ENCODE peak calls at places on chromosome X, in five cellular contexts. J is NB4, R is A549, N is WERI-Rb-1, F is fibroblast of lung. I is an unnamed sample.

GRCh38 chrX:52138830-52139544 is 45.7 kb upstream of the MAGED4 start:
- DNase-seq in J (no peak), R (no peak), N (no peak), F (no peak), I (no peak)

GRCh38 chrX:134533352-134533751 is 73.4 kb downstream of the HPRT1 start:
- DNase-seq in J (no peak), R (no peak), N (no peak), F (no peak), I (no peak)

GRCh38 chrX:107207089-107207488 is 678 bp downstream of the DNAAF6 start:
- DNase-seq in J (no peak), R (no peak), N (no peak), F (no peak), I (no peak)

GRCh38 chrX:114611018-114611619 is 27.2 kb downstream of the HTR2C start:
- DNase-seq in J (peak), R (peak), N (peak), F (peak), I (peak)

GRCh38 chrX:130741584-130741983 is 161.4 kb downstream of the ENOX2 start:
- DNase-seq in J (no peak), R (no peak), N (no peak), F (no peak), I (no peak)

GRCh38 chrX:119690921-119691716 is 1.8 kb downstream of the SEPTIN6 start:
- DNase-seq in J (peak), R (no peak), N (no peak), F (peak), I (peak)

GRCh38 chrX:140661657-140662056 is 47.9 kb upstream of the LINC00632 start:
- DNase-seq in J (no peak), R (no peak), N (no peak), F (peak), I (no peak)

GRCh38 chrX:43560247-43560946 is 95.7 kb upstream of the MAOA start:
- DNase-seq in J (no peak), R (no peak), N (peak), F (no peak), I (no peak)

GRCh38 chrX:102934624-102935023 is 2.4 kb upstream of the RAB40AL start:
- DNase-seq in J (peak), R (peak), N (peak), F (peak), I (peak)

GRCh38 chrX:69093960-69094935 is 71.0 kb downstream of the PJA1 start:
- DNase-seq in J (peak), R (peak), N (peak), F (peak), I (peak)

GRCh38 chrX:31547816-31548215 is 476.0 kb upstream of the FTHL17 start:
- DNase-seq in J (no peak), R (no peak), N (no peak), F (no peak), I (no peak)

GRCh38 chrX:10079155-10079711 is 77.5 kb upstream of the CLCN4 start:
- DNase-seq in J (no peak), R (no peak), N (no peak), F (peak), I (no peak)

GRCh38 chrX:13250831-13251612 is 68.8 kb downstream of the ATXN3L start:
- DNase-seq in J (peak), R (no peak), N (no peak), F (peak), I (no peak)

GRCh38 chrX:133555796-133556458 is 140.6 kb upstream of the GPC4 start:
- DNase-seq in J (peak), R (no peak), N (no peak), F (no peak), I (no peak)

GRCh38 chrX:154546354-154547244 is at the start of gene G6PD:
- DNase-seq in J (peak), R (peak), N (peak), F (peak), I (peak)

GRCh38 chrX:136246201-136246600 is 5.0 kb downstream of the MAP7D3 start:
- DNase-seq in J (no peak), R (no peak), N (no peak), F (no peak), I (no peak)

GRCh38 chrX:22742174-22742573 is 257.6 kb upstream of the DDX53 start:
- DNase-seq in J (no peak), R (no peak), N (no peak), F (peak), I (no peak)

GRCh38 chrX:129145382-129145781 is 377.9 kb downstream of the SMARCA1 start:
- DNase-seq in J (no peak), R (no peak), N (no peak), F (no peak), I (no peak)

GRCh38 chrX:63661676-63662075 is 123.3 kb downstream of the ARHGEF9 start:
- DNase-seq in J (no peak), R (no peak), N (no peak), F (peak), I (no peak)

GRCh38 chrX:77431227-77431626 is 16.0 kb upstream of the FGF16 start:
- DNase-seq in J (peak), R (no peak), N (peak), F (peak), I (peak)

GRCh38 chrX:136847874-136848273 is 32.7 kb downstream of the RBMX start:
- DNase-seq in J (no peak), R (no peak), N (no peak), F (peak), I (no peak)

GRCh38 chrX:82081027-82081426 is 879.1 kb downstream of the SH3BGRL start:
- DNase-seq in J (peak), R (no peak), N (no peak), F (no peak), I (no peak)
- TF ChIP-seq CTCF in J (no peak), R (no peak), N (peak), F (no peak), I (no peak)

DNA sequence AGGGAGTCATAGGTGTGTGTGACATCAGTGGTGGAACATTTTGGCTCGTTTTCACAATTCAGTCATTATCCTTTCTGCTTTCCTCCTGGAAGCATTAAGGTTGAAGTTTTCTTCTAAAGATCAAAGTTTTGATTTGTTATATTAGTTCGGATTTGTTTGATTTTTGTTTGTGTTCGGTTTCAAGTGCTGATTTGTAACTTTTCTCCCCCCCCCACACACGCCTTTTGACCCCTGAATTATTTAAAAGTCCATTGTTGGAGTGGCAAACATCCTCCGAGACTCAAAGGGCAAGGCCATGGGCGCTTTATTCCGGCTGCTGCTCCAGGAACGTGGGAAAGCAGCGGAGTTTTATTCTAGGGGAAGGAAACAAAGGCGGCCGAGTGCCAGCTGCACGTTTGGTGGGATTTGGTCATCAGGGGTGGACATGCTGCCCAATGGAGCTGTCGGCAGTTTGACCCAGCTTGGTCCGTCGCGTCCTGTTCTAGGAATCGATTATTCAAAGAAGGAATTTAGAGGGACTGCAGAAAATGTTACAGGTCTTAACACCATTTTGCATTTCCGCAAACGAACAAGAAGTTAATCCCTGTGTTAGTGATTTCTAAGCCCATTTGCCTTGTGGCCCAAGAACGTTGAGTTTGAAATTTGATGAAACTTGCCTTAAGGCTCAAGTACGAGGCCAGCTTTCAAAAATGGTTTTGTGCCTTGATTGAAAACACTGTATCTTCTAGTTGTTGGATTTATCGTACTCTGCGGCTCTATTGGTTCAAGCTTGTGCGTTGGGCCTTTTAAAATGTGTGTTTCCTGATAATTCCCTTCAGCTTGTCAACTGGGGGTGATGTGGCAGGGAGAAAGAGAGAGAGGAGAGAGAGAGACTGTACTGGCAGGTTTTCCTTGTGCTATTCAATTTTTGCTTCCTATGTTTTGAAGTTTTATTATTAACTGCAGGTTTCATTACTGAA is 567 bp upstream of the ZNF41 start:
- DNase-seq in J (no peak), R (no peak), N (peak), F (peak), I (no peak)
- H3K4me3 ChIP-seq in J (peak), R (peak), N (peak), F (peak), I (peak)

DNA sequence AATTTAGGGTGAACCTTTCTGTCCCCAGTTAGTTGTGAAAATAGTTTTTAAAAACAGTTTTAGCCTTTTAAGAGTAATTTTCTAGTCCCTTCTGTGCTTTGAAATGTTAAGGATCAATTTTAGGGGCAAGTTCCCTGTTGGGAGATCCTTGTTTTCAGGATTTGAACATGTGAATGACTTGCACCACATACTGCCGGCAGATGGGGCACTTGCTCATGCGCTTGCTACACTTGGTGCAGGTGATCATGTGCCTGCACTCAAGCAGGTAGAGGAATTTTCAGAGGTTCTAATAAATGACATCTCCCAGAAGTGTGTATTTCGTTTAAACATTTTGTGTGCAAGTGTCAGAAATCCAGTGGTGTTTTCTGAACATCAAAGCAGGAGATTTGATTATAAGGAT is 195.9 kb downstream of the CHM start:
- DNase-seq in J (no peak), R (peak), N (peak), F (peak), I (peak)
- TF ChIP-seq CTCF in J (no peak), R (peak), N (peak), F (peak), I (peak)

DNA sequence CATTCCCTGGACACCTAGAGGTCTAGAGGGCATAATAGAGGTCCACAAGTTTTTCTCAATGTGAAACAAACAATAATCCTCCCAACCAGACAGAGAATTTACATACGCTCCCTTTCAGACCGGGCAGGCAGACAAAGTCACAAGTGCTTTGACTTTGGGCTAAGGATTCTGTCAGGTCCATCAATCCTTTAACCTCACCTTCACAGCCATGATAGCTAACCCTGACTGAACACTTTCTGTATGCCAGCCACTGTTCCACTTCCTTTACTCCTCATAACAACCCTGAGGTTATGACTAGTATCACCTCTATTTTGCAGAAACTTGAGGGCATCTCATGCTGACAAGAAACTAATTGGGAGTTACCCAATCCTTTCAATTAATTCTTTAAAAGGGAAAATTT is 118.8 kb upstream of the AFF2 start:
- DNase-seq in J (peak), R (no peak), N (no peak), F (no peak), I (peak)
- H3K4me3 ChIP-seq in J (peak), R (no peak), N (no peak), F (no peak), I (peak)

GRCh38 chrX:41722816-41723215 is 1.2 kb upstream of the GPR82 start:
- DNase-seq in J (no peak), R (no peak), N (no peak), F (peak), I (no peak)

GRCh38 chrX:41722220-41722619 is 1.8 kb upstream of the GPR82 start:
- DNase-seq in J (no peak), R (no peak), N (no peak), F (no peak), I (peak)

GRCh38 chrX:41721590-41721989 is 2.4 kb upstream of the GPR82 start:
- DNase-seq in J (no peak), R (no peak), N (no peak), F (no peak), I (peak)

GRCh38 chrX:41723305-41723704 is 676 bp upstream of the GPR82 start:
- DNase-seq in J (no peak), R (no peak), N (no peak), F (peak), I (no peak)

DNA sequence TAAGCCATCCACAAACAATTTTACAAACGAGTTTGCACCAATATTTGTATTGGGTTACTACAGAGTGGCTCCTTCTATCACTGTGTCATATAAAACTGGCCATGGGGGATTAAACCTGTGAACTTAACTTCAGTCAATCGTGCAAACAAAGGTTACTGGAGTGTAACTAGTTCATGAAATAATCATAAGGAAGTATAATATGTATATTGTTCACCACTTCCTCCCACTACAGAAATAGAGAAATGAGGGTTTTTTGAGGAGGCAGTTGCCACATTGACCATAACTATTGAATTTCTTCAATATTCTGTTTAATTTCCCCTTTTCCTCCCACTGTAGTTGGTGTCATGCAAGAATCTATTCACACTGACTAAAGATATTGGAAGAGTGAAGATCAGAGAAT is at the start of gene GPR82:
- DNase-seq in J (peak), R (no peak), N (no peak), F (no peak), I (peak)
- TF ChIP-seq CTCF in J (no peak), R (no peak), N (no peak), F (no peak), I (no peak)

I was measured in GM12865.